ENCODE peak calls at places on chromosomes 11 and 22, in nine cellular contexts. J is AG09309, X is BJ, P is fibroblast of villous mesenchyme, L is esophagus squamous epithelium, Y is thoracic aorta, Q is GM12864, M is mammary epithelial cell, K is fibroblast of lung. Z is an unnamed sample.
A peak's percentile ranks its signal among the peaks of the same experiment; 100 is the strongest.

GRCh38 chr22:32478994-32479393 is 4.4 kb downstream of the FBXO7 start:
- DNase-seq in J (no peak), X (no peak), P (no peak), L (no peak), Y (no peak), Q (no peak), M (no peak), K (no peak), Z (no peak)

GRCh38 chr11:75474878-75475766 is 42.1 kb upstream of the KLHL35 start:
- DNase-seq in J (no peak), X (no peak), P (peak; percentile 79), L (no peak), Y (no peak), Q (no peak), M (no peak), K (peak; percentile 52), Z (no peak)

GRCh38 chr22:30425616-30426394 is at the start of gene MTFP1:
- DNase-seq in J (no peak), X (no peak), P (peak; percentile 66), L (no peak), Y (no peak), Q (no peak), M (peak; percentile 65), K (peak; percentile 63), Z (no peak)

GRCh38 chr11:64206457-64207246 is at the start of gene FERMT3:
- DNase-seq in J (no peak), X (no peak), P (no peak), L (no peak), Y (no peak), Q (no peak), M (no peak), K (no peak), Z (no peak)

GRCh38 chr11:789951-790350 is at the start of gene CEND1:
- DNase-seq in J (no peak), X (no peak), P (no peak), L (no peak), Y (no peak), Q (no peak), M (no peak), K (peak; percentile 56), Z (no peak)

GRCh38 chr11:9462172-9462799 is 1.5 kb downstream of the ZNF143 start:
- DNase-seq in J (no peak), X (no peak), P (peak; percentile 23), L (no peak), Y (no peak), Q (no peak), M (peak; percentile 12), K (no peak), Z (no peak)

GRCh38 chr11:62880231-62880802 is 379 bp upstream of the SLC3A2 start:
- DNase-seq in J (peak; percentile 46), X (peak; percentile 62), P (peak; percentile 67), L (no peak), Y (peak; percentile 55), Q (no peak), M (peak; percentile 78), K (peak; percentile 75), Z (no peak)

GRCh38 chr11:117289795-117290194 is 1.4 kb upstream of the BACE1-AS start:
- DNase-seq in J (no peak), X (no peak), P (no peak), L (no peak), Y (no peak), Q (no peak), M (no peak), K (no peak), Z (no peak)

GRCh38 chr22:41636467-41636866 is 15.4 kb downstream of the XRCC6 start:
- DNase-seq in J (no peak), X (no peak), P (no peak), L (no peak), Y (no peak), Q (no peak), M (peak; percentile 60), K (peak; percentile 19), Z (peak; percentile 12)

GRCh38 chr11:44542372-44542771 is 23.1 kb upstream of the CD82 start:
- DNase-seq in J (no peak), X (no peak), P (no peak), L (no peak), Y (no peak), Q (no peak), M (no peak), K (no peak), Z (no peak)

GRCh38 chr11:57680552-57680874 is 12.6 kb downstream of the ZDHHC5 start:
- DNase-seq in J (no peak), X (no peak), P (peak; percentile 41), L (no peak), Y (no peak), Q (no peak), M (peak; percentile 73), K (no peak), Z (no peak)

GRCh38 chr11:35967042-35967441 is 23.2 kb downstream of the LDLRAD3 start:
- DNase-seq in J (no peak), X (no peak), P (no peak), L (no peak), Y (no peak), Q (no peak), M (no peak), K (no peak), Z (no peak)

GRCh38 chr11:12746593-12747097 is 72.4 kb downstream of the TEAD1 start:
- DNase-seq in J (no peak), X (no peak), P (peak; percentile 88), L (no peak), Y (no peak), Q (no peak), M (peak; percentile 80), K (peak; percentile 91), Z (peak; percentile 83)

DNA sequence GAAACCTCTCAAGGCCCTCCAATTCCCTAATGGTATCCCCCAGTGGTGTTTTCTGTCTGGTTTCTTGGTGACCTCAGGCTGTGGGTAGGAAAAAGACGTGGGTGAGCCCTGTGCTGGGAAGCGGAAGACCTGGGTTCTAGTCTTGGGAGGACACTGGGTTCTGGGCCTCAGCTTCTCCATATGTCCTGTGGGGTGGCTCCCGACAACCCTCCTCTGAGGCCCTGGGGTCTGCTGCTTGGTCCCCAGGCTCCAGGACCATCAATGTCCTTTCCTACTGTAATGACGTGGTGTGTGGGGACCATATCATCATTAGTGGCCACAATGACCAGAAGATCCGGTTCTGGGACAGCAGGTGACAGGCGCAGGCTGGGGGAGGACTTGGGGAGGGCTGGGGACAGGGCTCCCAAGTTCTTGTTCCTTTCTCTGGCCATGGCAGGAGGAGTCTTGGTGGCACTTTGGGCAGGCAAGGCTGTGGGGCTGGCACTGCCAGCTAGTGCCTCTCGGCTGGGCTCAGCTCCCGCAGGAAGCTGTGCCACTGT is 12.8 kb downstream of the ATG16L2 start:
- DNase-seq in J (no peak), X (no peak), P (no peak), L (no peak), Y (no peak), Q (no peak), M (no peak), K (no peak), Z (no peak)
- TF ChIP-seq CTCF in J (no peak), X (no peak), P (no peak), L (no peak), Y (no peak), Q (no peak), M (no peak), K (no peak), Z (no peak)

GRCh38 chr11:128686045-128686741 is 7.7 kb upstream of the FLI1 start:
- DNase-seq in J (no peak), X (no peak), P (no peak), L (no peak), Y (no peak), Q (no peak), M (no peak), K (no peak), Z (no peak)

GRCh38 chr11:128686745-128687177 is 7.1 kb upstream of the FLI1 start:
- DNase-seq in J (no peak), X (no peak), P (peak; percentile 59), L (no peak), Y (no peak), Q (no peak), M (peak; percentile 39), K (peak; percentile 34), Z (no peak)

GRCh38 chr11:128687321-128687720 is 6.6 kb upstream of the FLI1 start:
- DNase-seq in J (no peak), X (no peak), P (peak; percentile 25), L (no peak), Y (no peak), Q (no peak), M (no peak), K (no peak), Z (no peak)

GRCh38 chr11:128685383-128686044 is 8.4 kb upstream of the FLI1 start:
- DNase-seq in J (no peak), X (no peak), P (no peak), L (no peak), Y (no peak), Q (no peak), M (no peak), K (no peak), Z (no peak)

GRCh38 chr11:128684582-128685382 is 9.1 kb upstream of the FLI1 start:
- DNase-seq in J (no peak), X (no peak), P (no peak), L (no peak), Y (no peak), Q (no peak), M (no peak), K (no peak), Z (no peak)
- H3K4me3 ChIP-seq in J (no peak overlapping the region), X (no peak overlapping the region), P (no peak overlapping the region), L (peak overlapping the region; percentile 20), Y (peak overlapping the region; percentile 68), Q (no peak overlapping the region), M (no peak overlapping the region), K (no peak overlapping the region), Z (peak overlapping the region; percentile 18)

DNA sequence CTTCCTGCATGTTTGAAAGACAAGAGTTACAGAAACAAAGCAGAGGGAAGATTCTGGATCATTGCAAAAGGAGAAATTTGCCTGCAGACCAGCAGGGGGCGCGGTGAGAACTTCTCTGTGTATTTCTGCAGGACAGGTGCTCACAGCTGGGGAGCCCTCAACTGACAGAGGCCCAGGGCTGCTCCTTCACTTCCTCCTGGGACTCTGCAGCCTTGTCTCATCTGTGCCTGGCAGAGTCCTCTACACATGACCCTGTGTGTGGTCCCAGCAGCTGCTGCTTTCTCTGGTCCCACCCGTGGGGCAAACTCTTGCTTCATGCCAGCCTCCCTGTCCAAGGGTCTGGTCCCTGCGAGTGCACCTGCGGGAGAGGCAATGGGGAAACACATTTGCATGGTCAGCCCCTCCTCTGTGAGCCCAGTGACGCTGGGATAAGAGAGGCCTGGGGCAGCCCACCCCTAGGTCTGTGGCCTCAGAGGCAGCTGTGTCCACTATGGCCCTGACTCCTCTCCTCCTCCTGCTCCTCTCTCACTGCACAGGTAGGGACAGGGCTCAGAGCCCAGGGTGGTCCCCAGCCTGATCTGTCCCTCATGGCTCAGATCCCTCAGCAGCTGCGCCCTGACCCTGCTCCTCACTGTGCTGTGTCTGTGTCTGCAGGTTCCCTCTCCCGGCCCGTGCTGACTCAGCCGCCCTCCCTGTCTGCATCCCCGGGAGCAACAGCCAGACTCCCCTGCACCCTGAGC is 43.2 kb upstream of the VPREB1 start:
- DNase-seq in J (no peak), X (no peak), P (peak; percentile 20), L (no peak), Y (no peak), Q (peak; percentile 49), M (no peak), K (peak; percentile 37), Z (no peak)
- TF ChIP-seq CTCF in J (peak; percentile 81), X (peak; percentile 74), P (peak; percentile 58), L (peak; percentile 41), Y (no peak), Q (peak; percentile 86), M (peak; percentile 91), K (peak; percentile 68), Z (peak; percentile 69)

DNA sequence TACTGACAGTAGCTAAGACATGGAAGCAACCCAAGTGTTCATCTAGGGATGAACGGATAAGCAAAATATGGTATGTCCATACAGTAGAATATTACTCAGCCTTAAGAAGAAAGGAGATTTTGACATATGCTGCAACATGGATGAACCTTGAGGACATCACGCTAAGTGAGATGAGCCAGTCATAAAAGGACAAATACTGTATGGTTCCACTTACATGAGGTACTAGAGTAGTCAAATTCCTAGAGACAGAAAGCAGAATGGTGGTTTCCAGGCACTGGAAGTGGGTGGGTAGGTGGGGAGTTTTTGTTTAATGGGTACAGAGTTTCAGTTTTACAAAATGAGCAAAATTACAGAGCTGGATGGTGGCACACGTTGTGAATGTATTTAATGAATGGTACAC is 18.1 kb downstream of the CHST1 start:
- DNase-seq in J (no peak), X (no peak), P (no peak), L (no peak), Y (no peak), Q (no peak), M (no peak), K (no peak), Z (no peak)
- H3K4me3 ChIP-seq in J (no peak overlapping the region), X (no peak overlapping the region), P (no peak overlapping the region), L (no peak overlapping the region), Y (no peak overlapping the region), Q (no peak overlapping the region), M (no peak overlapping the region), K (no peak overlapping the region), Z (no peak overlapping the region)

Z was measured in astrocyte of the cerebellum.